ENCODE peak calls at places on chromosomes 3 and 15, in eight cellular contexts. One of them, this sample, is unnamed.

GRCh38 chr3:134873789-134874188 is 78.7 kb downstream of the EPHB1 start:
- DNase-seq in omental fat pad: no peak
- DNase-seq in upper lobe of right lung: no peak
- DNase-seq in progenitor cell of endocrine pancreas: no peak
- DNase-seq in H9: no peak
- DNase-seq in left lung: no peak
- DNase-seq in tibial nerve: no peak
- DNase-seq in HCT116: no peak
- DNase-seq in this sample: no peak

GRCh38 chr15:58279654-58280053 is 141.5 kb downstream of the AQP9 start:
- DNase-seq in upper lobe of right lung: no peak
- DNase-seq in left lung: no peak
- DNase-seq in HCT116: no peak
- DNase-seq in progenitor cell of endocrine pancreas: no peak
- DNase-seq in H9: no peak
- DNase-seq in tibial nerve: no peak
- DNase-seq in omental fat pad: no peak
- DNase-seq in this sample: no peak

GRCh38 chr3:47908744-47909143 is 105.8 kb downstream of the DHX30 start:
- DNase-seq in upper lobe of right lung: no peak
- DNase-seq in H9: no peak
- DNase-seq in omental fat pad: no peak
- DNase-seq in left lung: no peak
- DNase-seq in progenitor cell of endocrine pancreas: no peak
- DNase-seq in HCT116: no peak
- DNase-seq in tibial nerve: no peak
- DNase-seq in this sample: no peak

GRCh38 chr3:36648241-36649034 is 115.9 kb downstream of the DCLK3 start:
- DNase-seq in upper lobe of right lung: no peak
- DNase-seq in omental fat pad: no peak
- DNase-seq in left lung: no peak
- DNase-seq in progenitor cell of endocrine pancreas: no peak
- DNase-seq in HCT116: peak
- DNase-seq in tibial nerve: no peak
- DNase-seq in H9: no peak
- DNase-seq in this sample: no peak

GRCh38 chr3:56799251-56799882 is 2.4 kb downstream of the ARHGEF3 start:
- DNase-seq in H9: no peak
- DNase-seq in upper lobe of right lung: no peak
- DNase-seq in progenitor cell of endocrine pancreas: no peak
- DNase-seq in tibial nerve: no peak
- DNase-seq in left lung: no peak
- DNase-seq in HCT116: peak
- DNase-seq in omental fat pad: no peak
- DNase-seq in this sample: no peak

GRCh38 chr3:33174711-33175409 is 43.8 kb downstream of the SUSD5 start:
- DNase-seq in upper lobe of right lung: no peak
- DNase-seq in tibial nerve: no peak
- DNase-seq in progenitor cell of endocrine pancreas: no peak
- DNase-seq in HCT116: no peak
- DNase-seq in H9: no peak
- DNase-seq in left lung: no peak
- DNase-seq in omental fat pad: no peak
- DNase-seq in this sample: no peak

GRCh38 chr15:83854950-83855707 is 201.2 kb downstream of the ADAMTSL3 start:
- DNase-seq in upper lobe of right lung: no peak
- DNase-seq in left lung: no peak
- DNase-seq in omental fat pad: no peak
- DNase-seq in progenitor cell of endocrine pancreas: no peak
- DNase-seq in HCT116: no peak
- DNase-seq in H9: no peak
- DNase-seq in tibial nerve: no peak
- DNase-seq in this sample: no peak

GRCh38 chr3:133843634-133844033 is 38.0 kb downstream of the SRPRB start:
- DNase-seq in upper lobe of right lung: peak
- DNase-seq in tibial nerve: no peak
- DNase-seq in progenitor cell of endocrine pancreas: no peak
- DNase-seq in H9: no peak
- DNase-seq in omental fat pad: no peak
- DNase-seq in HCT116: no peak
- DNase-seq in left lung: no peak
- DNase-seq in this sample: no peak

GRCh38 chr3:52197842-52198625 is at the start of gene ALAS1:
- DNase-seq in omental fat pad: peak
- DNase-seq in tibial nerve: peak
- DNase-seq in HCT116: peak
- DNase-seq in upper lobe of right lung: peak
- DNase-seq in left lung: peak
- DNase-seq in H9: peak
- DNase-seq in progenitor cell of endocrine pancreas: peak
- DNase-seq in this sample: peak

GRCh38 chr3:169117264-169117663 is 546.2 kb downstream of the MECOM start:
- DNase-seq in tibial nerve: no peak
- DNase-seq in upper lobe of right lung: no peak
- DNase-seq in H9: no peak
- DNase-seq in progenitor cell of endocrine pancreas: no peak
- DNase-seq in HCT116: no peak
- DNase-seq in omental fat pad: no peak
- DNase-seq in left lung: no peak
- DNase-seq in this sample: no peak

GRCh38 chr3:24640330-24640877 is 145.8 kb upstream of the THRB start:
- DNase-seq in progenitor cell of endocrine pancreas: no peak
- DNase-seq in left lung: no peak
- DNase-seq in upper lobe of right lung: no peak
- DNase-seq in HCT116: peak
- DNase-seq in tibial nerve: no peak
- DNase-seq in omental fat pad: no peak
- DNase-seq in H9: no peak
- DNase-seq in this sample: no peak

GRCh38 chr3:127329647-127330285 is 41.9 kb upstream of the PRR20G start:
- DNase-seq in upper lobe of right lung: no peak
- DNase-seq in left lung: no peak
- DNase-seq in HCT116: no peak
- DNase-seq in omental fat pad: no peak
- DNase-seq in progenitor cell of endocrine pancreas: no peak
- DNase-seq in H9: no peak
- DNase-seq in tibial nerve: no peak
- DNase-seq in this sample: no peak

GRCh38 chr15:68252925-68253534 is 23.5 kb upstream of the CLN6 start:
- DNase-seq in H9: no peak
- DNase-seq in upper lobe of right lung: no peak
- DNase-seq in progenitor cell of endocrine pancreas: no peak
- DNase-seq in tibial nerve: peak
- DNase-seq in left lung: no peak
- DNase-seq in HCT116: peak
- DNase-seq in omental fat pad: no peak
- DNase-seq in this sample: peak

GRCh38 chr15:32766101-32766500 is 48.3 kb downstream of the GREM1 start:
- DNase-seq in HCT116: no peak
- DNase-seq in omental fat pad: no peak
- DNase-seq in H9: no peak
- DNase-seq in left lung: no peak
- DNase-seq in progenitor cell of endocrine pancreas: no peak
- DNase-seq in upper lobe of right lung: no peak
- DNase-seq in tibial nerve: no peak
- DNase-seq in this sample: no peak

GRCh38 chr3:63576826-63577225 is 75.6 kb upstream of the SNTN start:
- DNase-seq in progenitor cell of endocrine pancreas: no peak
- DNase-seq in omental fat pad: no peak
- DNase-seq in tibial nerve: no peak
- DNase-seq in H9: no peak
- DNase-seq in HCT116: no peak
- DNase-seq in upper lobe of right lung: no peak
- DNase-seq in left lung: no peak
- DNase-seq in this sample: no peak

GRCh38 chr15:31279221-31280036 is 47.2 kb upstream of the KLF13 start:
- DNase-seq in tibial nerve: no peak
- DNase-seq in left lung: no peak
- DNase-seq in progenitor cell of endocrine pancreas: no peak
- DNase-seq in upper lobe of right lung: no peak
- DNase-seq in H9: no peak
- DNase-seq in HCT116: no peak
- DNase-seq in omental fat pad: peak
- DNase-seq in this sample: no peak

GRCh38 chr3:42229942-42230688 is 35.9 kb downstream of the CCK start:
- DNase-seq in H9: peak
- DNase-seq in tibial nerve: peak
- DNase-seq in progenitor cell of endocrine pancreas: no peak
- DNase-seq in upper lobe of right lung: no peak
- DNase-seq in left lung: no peak
- DNase-seq in omental fat pad: no peak
- DNase-seq in HCT116: peak
- DNase-seq in this sample: peak

GRCh38 chr3:42489116-42489936 is 13.1 kb upstream of the VIPR1 start:
- DNase-seq in omental fat pad: no peak
- DNase-seq in H9: peak
- DNase-seq in HCT116: no peak
- DNase-seq in left lung: no peak
- DNase-seq in tibial nerve: no peak
- DNase-seq in upper lobe of right lung: no peak
- DNase-seq in progenitor cell of endocrine pancreas: no peak
- DNase-seq in this sample: no peak

GRCh38 chr15:95405447-95405846 is 925.1 kb upstream of the NR2F2 start:
- DNase-seq in left lung: no peak
- DNase-seq in omental fat pad: no peak
- DNase-seq in upper lobe of right lung: no peak
- DNase-seq in H9: no peak
- DNase-seq in HCT116: no peak
- DNase-seq in tibial nerve: no peak
- DNase-seq in progenitor cell of endocrine pancreas: no peak
- DNase-seq in this sample: no peak

GRCh38 chr3:13244695-13245449 is 171.6 kb upstream of the IQSEC1 start:
- DNase-seq in upper lobe of right lung: no peak
- DNase-seq in progenitor cell of endocrine pancreas: no peak
- DNase-seq in HCT116: no peak
- DNase-seq in tibial nerve: no peak
- DNase-seq in H9: no peak
- DNase-seq in omental fat pad: no peak
- DNase-seq in left lung: peak
- DNase-seq in this sample: no peak

GRCh38 chr3:117735481-117736101 is 1026.0 kb downstream of the TUSC7 start:
- DNase-seq in omental fat pad: no peak
- DNase-seq in left lung: no peak
- DNase-seq in H9: no peak
- DNase-seq in tibial nerve: no peak
- DNase-seq in progenitor cell of endocrine pancreas: no peak
- DNase-seq in HCT116: no peak
- DNase-seq in upper lobe of right lung: no peak
- DNase-seq in this sample: no peak

GRCh38 chr3:85862893-85863455 is 904.2 kb downstream of the CADM2 start:
- DNase-seq in H9: no peak
- DNase-seq in omental fat pad: no peak
- DNase-seq in tibial nerve: no peak
- DNase-seq in progenitor cell of endocrine pancreas: no peak
- DNase-seq in upper lobe of right lung: no peak
- DNase-seq in HCT116: no peak
- DNase-seq in left lung: no peak
- DNase-seq in this sample: no peak

GRCh38 chr3:117495620-117496019 is 786.0 kb downstream of the TUSC7 start:
- DNase-seq in tibial nerve: no peak
- DNase-seq in HCT116: no peak
- DNase-seq in omental fat pad: no peak
- DNase-seq in progenitor cell of endocrine pancreas: no peak
- DNase-seq in H9: no peak
- DNase-seq in upper lobe of right lung: no peak
- DNase-seq in left lung: no peak
- DNase-seq in this sample: no peak

GRCh38 chr15:31252386-31252785 is 74.2 kb upstream of the KLF13 start:
- DNase-seq in H9: no peak
- DNase-seq in tibial nerve: no peak
- DNase-seq in omental fat pad: no peak
- DNase-seq in left lung: no peak
- DNase-seq in upper lobe of right lung: no peak
- DNase-seq in HCT116: no peak
- DNase-seq in progenitor cell of endocrine pancreas: no peak
- DNase-seq in this sample: no peak

GRCh38 chr3:63912768-63913588 is 795 bp upstream of the SCAANT1 start:
- DNase-seq in omental fat pad: peak
- DNase-seq in tibial nerve: peak
- DNase-seq in upper lobe of right lung: peak
- DNase-seq in progenitor cell of endocrine pancreas: peak
- DNase-seq in H9: peak
- DNase-seq in HCT116: peak
- DNase-seq in left lung: peak
- DNase-seq in this sample: peak

GRCh38 chr3:112437146-112438022 is 61.9 kb downstream of the BTLA start:
- DNase-seq in tibial nerve: no peak
- DNase-seq in omental fat pad: no peak
- DNase-seq in upper lobe of right lung: no peak
- DNase-seq in left lung: no peak
- DNase-seq in H9: peak
- DNase-seq in HCT116: peak
- DNase-seq in progenitor cell of endocrine pancreas: no peak
- DNase-seq in this sample: no peak
- TF ChIP-seq CTCF in tibial nerve: no peak
- TF ChIP-seq CTCF in omental fat pad: no peak
- TF ChIP-seq CTCF in upper lobe of right lung: peak
- TF ChIP-seq CTCF in left lung: peak
- TF ChIP-seq CTCF in H9: peak
- TF ChIP-seq CTCF in HCT116: peak
- TF ChIP-seq CTCF in progenitor cell of endocrine pancreas: no peak
- TF ChIP-seq CTCF in this sample: no peak

DNA sequence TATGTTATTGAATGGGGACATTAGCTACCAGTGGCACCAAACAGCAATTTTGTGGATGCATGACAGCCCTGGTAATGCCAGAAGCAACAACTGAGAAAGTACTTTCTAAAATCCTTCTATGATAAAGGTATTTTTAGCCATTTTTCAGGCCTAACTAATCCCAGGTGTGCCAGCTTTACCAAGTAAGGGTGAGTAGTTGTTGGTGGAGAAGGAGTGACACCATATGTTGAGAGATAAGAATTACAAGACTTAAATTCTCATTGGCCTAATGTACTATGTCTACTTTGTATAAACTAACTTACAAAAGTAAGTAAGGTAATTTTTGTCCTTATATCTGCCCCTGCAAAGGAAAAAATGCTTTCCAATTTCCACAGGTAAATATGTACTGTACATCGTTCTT is 4.1 kb upstream of the COX17 start:
- DNase-seq in HCT116: peak
- DNase-seq in omental fat pad: no peak
- DNase-seq in H9: no peak
- DNase-seq in left lung: no peak
- DNase-seq in upper lobe of right lung: no peak
- DNase-seq in tibial nerve: no peak
- DNase-seq in progenitor cell of endocrine pancreas: no peak
- DNase-seq in this sample: no peak
- TF ChIP-seq CTCF in HCT116: peak
- TF ChIP-seq CTCF in omental fat pad: no peak
- TF ChIP-seq CTCF in H9: peak
- TF ChIP-seq CTCF in left lung: peak
- TF ChIP-seq CTCF in upper lobe of right lung: peak
- TF ChIP-seq CTCF in tibial nerve: no peak
- TF ChIP-seq CTCF in progenitor cell of endocrine pancreas: peak
- TF ChIP-seq CTCF in this sample: no peak

GRCh38 chr3:195123196-195123805 is 147.7 kb downstream of the XXYLT1 start:
- DNase-seq in omental fat pad: no peak
- DNase-seq in tibial nerve: no peak
- DNase-seq in progenitor cell of endocrine pancreas: no peak
- DNase-seq in H9: peak
- DNase-seq in left lung: no peak
- DNase-seq in upper lobe of right lung: no peak
- DNase-seq in HCT116: no peak
- DNase-seq in this sample: no peak
- TF ChIP-seq CTCF in omental fat pad: no peak
- TF ChIP-seq CTCF in tibial nerve: no peak
- TF ChIP-seq CTCF in progenitor cell of endocrine pancreas: no peak
- TF ChIP-seq CTCF in H9: peak
- TF ChIP-seq CTCF in left lung: no peak
- TF ChIP-seq CTCF in upper lobe of right lung: no peak
- TF ChIP-seq CTCF in HCT116: peak
- TF ChIP-seq CTCF in this sample: peak

GRCh38 chr15:23497710-23498111 is 50.7 kb upstream of the GOLGA6L2 start:
- DNase-seq in omental fat pad: no peak
- DNase-seq in H9: no peak
- DNase-seq in left lung: no peak
- DNase-seq in HCT116: no peak
- DNase-seq in tibial nerve: no peak
- DNase-seq in progenitor cell of endocrine pancreas: no peak
- DNase-seq in upper lobe of right lung: no peak
- DNase-seq in this sample: peak
- TF ChIP-seq CTCF in omental fat pad: no peak
- TF ChIP-seq CTCF in H9: peak
- TF ChIP-seq CTCF in left lung: no peak
- TF ChIP-seq CTCF in HCT116: peak
- TF ChIP-seq CTCF in tibial nerve: no peak
- TF ChIP-seq CTCF in progenitor cell of endocrine pancreas: peak
- TF ChIP-seq CTCF in upper lobe of right lung: peak
- TF ChIP-seq CTCF in this sample: peak

This sample was measured in endothelial cell.